ENCODE peak calls at places on chromosomes 12 and 14, in ten cellular contexts. One of them, this sample, is unnamed.

GRCh38 chr14:105013150-105013787 is 7.6 kb downstream of the CDCA4 start:
- DNase-seq in amniotic stem cell: no peak
- DNase-seq in hypothalamus: peak
- DNase-seq in NCI-H2081: no peak
- DNase-seq in stromal cell of bone marrow: no peak
- DNase-seq in ACHN: no peak
- DNase-seq in HAP-1: no peak
- DNase-seq in NCI-H1417: no peak
- DNase-seq in AG04449: no peak
- DNase-seq in NCI-H510A treated with DMSO at 0.1 percent for 48 hours: peak
- DNase-seq in this sample: no peak

GRCh38 chr12:27003421-27004311 is 10.5 kb downstream of the TM7SF3 start:
- DNase-seq in amniotic stem cell: no peak
- DNase-seq in hypothalamus: no peak
- DNase-seq in NCI-H2081: no peak
- DNase-seq in stromal cell of bone marrow: no peak
- DNase-seq in ACHN: no peak
- DNase-seq in HAP-1: peak
- DNase-seq in NCI-H1417: no peak
- DNase-seq in AG04449: no peak
- DNase-seq in NCI-H510A treated with DMSO at 0.1 percent for 48 hours: no peak
- DNase-seq in this sample: no peak

GRCh38 chr12:89936631-89937030 is 228.0 kb upstream of the ATP2B1 start:
- DNase-seq in amniotic stem cell: no peak
- DNase-seq in hypothalamus: no peak
- DNase-seq in NCI-H2081: no peak
- DNase-seq in stromal cell of bone marrow: no peak
- DNase-seq in ACHN: no peak
- DNase-seq in HAP-1: no peak
- DNase-seq in NCI-H1417: no peak
- DNase-seq in AG04449: no peak
- DNase-seq in NCI-H510A treated with DMSO at 0.1 percent for 48 hours: no peak
- DNase-seq in this sample: no peak

GRCh38 chr12:124812356-124812755 is 51.3 kb downstream of the SCARB1 start:
- DNase-seq in amniotic stem cell: no peak
- DNase-seq in hypothalamus: no peak
- DNase-seq in NCI-H2081: no peak
- DNase-seq in stromal cell of bone marrow: no peak
- DNase-seq in ACHN: no peak
- DNase-seq in HAP-1: no peak
- DNase-seq in NCI-H1417: no peak
- DNase-seq in AG04449: no peak
- DNase-seq in NCI-H510A treated with DMSO at 0.1 percent for 48 hours: no peak
- DNase-seq in this sample: no peak

GRCh38 chr12:76866726-76867125 is 12.1 kb downstream of the CSRP2 start:
- DNase-seq in amniotic stem cell: no peak
- DNase-seq in hypothalamus: no peak
- DNase-seq in NCI-H2081: no peak
- DNase-seq in stromal cell of bone marrow: no peak
- DNase-seq in ACHN: peak
- DNase-seq in HAP-1: peak
- DNase-seq in NCI-H1417: no peak
- DNase-seq in AG04449: no peak
- DNase-seq in NCI-H510A treated with DMSO at 0.1 percent for 48 hours: no peak
- DNase-seq in this sample: no peak

GRCh38 chr14:100076630-100077029 is 11.4 kb downstream of the EVL start:
- DNase-seq in amniotic stem cell: no peak
- DNase-seq in hypothalamus: no peak
- DNase-seq in NCI-H2081: no peak
- DNase-seq in stromal cell of bone marrow: peak
- DNase-seq in ACHN: no peak
- DNase-seq in HAP-1: no peak
- DNase-seq in NCI-H1417: no peak
- DNase-seq in AG04449: peak
- DNase-seq in NCI-H510A treated with DMSO at 0.1 percent for 48 hours: no peak
- DNase-seq in this sample: peak

GRCh38 chr12:101361455-101361854 is 46.1 kb downstream of the ARL1 start:
- DNase-seq in amniotic stem cell: no peak
- DNase-seq in hypothalamus: no peak
- DNase-seq in NCI-H2081: no peak
- DNase-seq in stromal cell of bone marrow: no peak
- DNase-seq in ACHN: no peak
- DNase-seq in HAP-1: no peak
- DNase-seq in NCI-H1417: no peak
- DNase-seq in AG04449: no peak
- DNase-seq in NCI-H510A treated with DMSO at 0.1 percent for 48 hours: no peak
- DNase-seq in this sample: no peak

GRCh38 chr12:50302686-50303085 is 19.4 kb upstream of the LIMA1 start:
- DNase-seq in amniotic stem cell: no peak
- DNase-seq in hypothalamus: no peak
- DNase-seq in NCI-H2081: no peak
- DNase-seq in stromal cell of bone marrow: peak
- DNase-seq in ACHN: no peak
- DNase-seq in HAP-1: no peak
- DNase-seq in NCI-H1417: no peak
- DNase-seq in AG04449: no peak
- DNase-seq in NCI-H510A treated with DMSO at 0.1 percent for 48 hours: no peak
- DNase-seq in this sample: no peak

GRCh38 chr14:73782623-73783022 is 68.4 kb upstream of the PNMA1 start:
- DNase-seq in amniotic stem cell: no peak
- DNase-seq in hypothalamus: no peak
- DNase-seq in NCI-H2081: no peak
- DNase-seq in stromal cell of bone marrow: no peak
- DNase-seq in ACHN: no peak
- DNase-seq in HAP-1: no peak
- DNase-seq in NCI-H1417: no peak
- DNase-seq in AG04449: no peak
- DNase-seq in NCI-H510A treated with DMSO at 0.1 percent for 48 hours: no peak
- DNase-seq in this sample: peak

GRCh38 chr12:91100901-91101300 is 10.4 kb downstream of the LUM start:
- DNase-seq in amniotic stem cell: no peak
- DNase-seq in hypothalamus: no peak
- DNase-seq in NCI-H2081: no peak
- DNase-seq in stromal cell of bone marrow: no peak
- DNase-seq in ACHN: no peak
- DNase-seq in HAP-1: no peak
- DNase-seq in NCI-H1417: no peak
- DNase-seq in AG04449: peak
- DNase-seq in NCI-H510A treated with DMSO at 0.1 percent for 48 hours: no peak
- DNase-seq in this sample: no peak

GRCh38 chr12:5262450-5262849 is 169.5 kb upstream of the NTF3 start:
- DNase-seq in amniotic stem cell: no peak
- DNase-seq in hypothalamus: no peak
- DNase-seq in NCI-H2081: no peak
- DNase-seq in stromal cell of bone marrow: peak
- DNase-seq in ACHN: no peak
- DNase-seq in HAP-1: no peak
- DNase-seq in NCI-H1417: no peak
- DNase-seq in AG04449: peak
- DNase-seq in NCI-H510A treated with DMSO at 0.1 percent for 48 hours: no peak
- DNase-seq in this sample: no peak

GRCh38 chr12:52517888-52518287 is 2.3 kb downstream of the KRT5 start:
- DNase-seq in amniotic stem cell: no peak
- DNase-seq in hypothalamus: no peak
- DNase-seq in NCI-H2081: no peak
- DNase-seq in stromal cell of bone marrow: no peak
- DNase-seq in ACHN: no peak
- DNase-seq in HAP-1: no peak
- DNase-seq in NCI-H1417: no peak
- DNase-seq in AG04449: no peak
- DNase-seq in NCI-H510A treated with DMSO at 0.1 percent for 48 hours: no peak
- DNase-seq in this sample: no peak

GRCh38 chr12:2395352-2395977 is 342.7 kb downstream of the CACNA1C start:
- DNase-seq in amniotic stem cell: no peak
- DNase-seq in hypothalamus: no peak
- DNase-seq in NCI-H2081: peak
- DNase-seq in stromal cell of bone marrow: no peak
- DNase-seq in ACHN: peak
- DNase-seq in HAP-1: peak
- DNase-seq in NCI-H1417: no peak
- DNase-seq in AG04449: no peak
- DNase-seq in NCI-H510A treated with DMSO at 0.1 percent for 48 hours: peak
- DNase-seq in this sample: no peak

GRCh38 chr14:22394616-22395015 is 194.4 kb downstream of the DAD1 start:
- DNase-seq in amniotic stem cell: no peak
- DNase-seq in hypothalamus: no peak
- DNase-seq in NCI-H2081: no peak
- DNase-seq in stromal cell of bone marrow: no peak
- DNase-seq in ACHN: no peak
- DNase-seq in HAP-1: no peak
- DNase-seq in NCI-H1417: no peak
- DNase-seq in AG04449: no peak
- DNase-seq in NCI-H510A treated with DMSO at 0.1 percent for 48 hours: no peak
- DNase-seq in this sample: no peak

GRCh38 chr12:1935700-1936378 is 17.4 kb upstream of the CACNA2D4 start:
- DNase-seq in amniotic stem cell: no peak
- DNase-seq in hypothalamus: peak
- DNase-seq in NCI-H2081: no peak
- DNase-seq in stromal cell of bone marrow: no peak
- DNase-seq in ACHN: no peak
- DNase-seq in HAP-1: no peak
- DNase-seq in NCI-H1417: no peak
- DNase-seq in AG04449: no peak
- DNase-seq in NCI-H510A treated with DMSO at 0.1 percent for 48 hours: no peak
- DNase-seq in this sample: no peak

GRCh38 chr14:104895786-104896642 is 28.7 kb upstream of the PLD4 start:
- DNase-seq in amniotic stem cell: no peak
- DNase-seq in hypothalamus: no peak
- DNase-seq in NCI-H2081: peak
- DNase-seq in stromal cell of bone marrow: no peak
- DNase-seq in ACHN: no peak
- DNase-seq in HAP-1: peak
- DNase-seq in NCI-H1417: peak
- DNase-seq in AG04449: no peak
- DNase-seq in NCI-H510A treated with DMSO at 0.1 percent for 48 hours: peak
- DNase-seq in this sample: peak

GRCh38 chr12:54495327-54495726 is 2.2 kb upstream of the NCKAP1L start:
- DNase-seq in amniotic stem cell: no peak
- DNase-seq in hypothalamus: no peak
- DNase-seq in NCI-H2081: no peak
- DNase-seq in stromal cell of bone marrow: no peak
- DNase-seq in ACHN: no peak
- DNase-seq in HAP-1: no peak
- DNase-seq in NCI-H1417: no peak
- DNase-seq in AG04449: no peak
- DNase-seq in NCI-H510A treated with DMSO at 0.1 percent for 48 hours: no peak
- DNase-seq in this sample: no peak

GRCh38 chr14:78092040-78092439 is 78.1 kb upstream of the NRXN3 start:
- DNase-seq in amniotic stem cell: no peak
- DNase-seq in hypothalamus: no peak
- DNase-seq in NCI-H2081: no peak
- DNase-seq in stromal cell of bone marrow: no peak
- DNase-seq in ACHN: no peak
- DNase-seq in HAP-1: no peak
- DNase-seq in NCI-H1417: no peak
- DNase-seq in AG04449: no peak
- DNase-seq in NCI-H510A treated with DMSO at 0.1 percent for 48 hours: no peak
- DNase-seq in this sample: no peak

GRCh38 chr14:89041245-89041585 is 216.8 kb downstream of the TTC8 start:
- DNase-seq in amniotic stem cell: no peak
- DNase-seq in hypothalamus: no peak
- DNase-seq in NCI-H2081: peak
- DNase-seq in stromal cell of bone marrow: no peak
- DNase-seq in ACHN: no peak
- DNase-seq in HAP-1: peak
- DNase-seq in NCI-H1417: peak
- DNase-seq in AG04449: no peak
- DNase-seq in NCI-H510A treated with DMSO at 0.1 percent for 48 hours: peak
- DNase-seq in this sample: no peak

GRCh38 chr14:60196291-60196690 is 31.1 kb upstream of the DHRS7 start:
- DNase-seq in amniotic stem cell: no peak
- DNase-seq in hypothalamus: no peak
- DNase-seq in NCI-H2081: no peak
- DNase-seq in stromal cell of bone marrow: no peak
- DNase-seq in ACHN: no peak
- DNase-seq in HAP-1: no peak
- DNase-seq in NCI-H1417: no peak
- DNase-seq in AG04449: no peak
- DNase-seq in NCI-H510A treated with DMSO at 0.1 percent for 48 hours: no peak
- DNase-seq in this sample: no peak

GRCh38 chr14:95341564-95341963 is 21.9 kb upstream of the CLMN start:
- DNase-seq in amniotic stem cell: no peak
- DNase-seq in hypothalamus: no peak
- DNase-seq in NCI-H2081: no peak
- DNase-seq in stromal cell of bone marrow: no peak
- DNase-seq in ACHN: no peak
- DNase-seq in HAP-1: no peak
- DNase-seq in NCI-H1417: no peak
- DNase-seq in AG04449: no peak
- DNase-seq in NCI-H510A treated with DMSO at 0.1 percent for 48 hours: no peak
- DNase-seq in this sample: no peak

GRCh38 chr12:82359115-82359478 is 768 bp downstream of the METTL25 start:
- DNase-seq in amniotic stem cell: no peak
- DNase-seq in hypothalamus: no peak
- DNase-seq in NCI-H2081: peak
- DNase-seq in stromal cell of bone marrow: no peak
- DNase-seq in ACHN: peak
- DNase-seq in HAP-1: peak
- DNase-seq in NCI-H1417: peak
- DNase-seq in AG04449: no peak
- DNase-seq in NCI-H510A treated with DMSO at 0.1 percent for 48 hours: peak
- DNase-seq in this sample: no peak

GRCh38 chr12:26402648-26403047 is 207.3 kb downstream of the SSPN start:
- DNase-seq in amniotic stem cell: no peak
- DNase-seq in hypothalamus: no peak
- DNase-seq in NCI-H2081: peak
- DNase-seq in stromal cell of bone marrow: no peak
- DNase-seq in ACHN: peak
- DNase-seq in HAP-1: no peak
- DNase-seq in NCI-H1417: peak
- DNase-seq in AG04449: no peak
- DNase-seq in NCI-H510A treated with DMSO at 0.1 percent for 48 hours: peak
- DNase-seq in this sample: no peak

GRCh38 chr12:99381992-99382391 is 265.6 kb upstream of the GARIN6 start:
- DNase-seq in amniotic stem cell: no peak
- DNase-seq in hypothalamus: no peak
- DNase-seq in NCI-H2081: no peak
- DNase-seq in stromal cell of bone marrow: no peak
- DNase-seq in ACHN: peak
- DNase-seq in HAP-1: no peak
- DNase-seq in NCI-H1417: no peak
- DNase-seq in AG04449: no peak
- DNase-seq in NCI-H510A treated with DMSO at 0.1 percent for 48 hours: no peak
- DNase-seq in this sample: no peak

GRCh38 chr12:11747969-11748368 is 98.5 kb downstream of the ETV6 start:
- DNase-seq in amniotic stem cell: no peak
- DNase-seq in hypothalamus: no peak
- DNase-seq in NCI-H2081: no peak
- DNase-seq in stromal cell of bone marrow: no peak
- DNase-seq in ACHN: no peak
- DNase-seq in HAP-1: no peak
- DNase-seq in NCI-H1417: no peak
- DNase-seq in AG04449: no peak
- DNase-seq in NCI-H510A treated with DMSO at 0.1 percent for 48 hours: no peak
- DNase-seq in this sample: no peak

GRCh38 chr14:101315802-101316296 is 245.4 kb upstream of the DIO3 start:
- DNase-seq in amniotic stem cell: no peak
- DNase-seq in hypothalamus: no peak
- DNase-seq in NCI-H2081: no peak
- DNase-seq in stromal cell of bone marrow: no peak
- DNase-seq in ACHN: no peak
- DNase-seq in HAP-1: no peak
- DNase-seq in NCI-H1417: no peak
- DNase-seq in AG04449: no peak
- DNase-seq in NCI-H510A treated with DMSO at 0.1 percent for 48 hours: no peak
- DNase-seq in this sample: no peak

GRCh38 chr12:16844875-16845274 is 238.9 kb upstream of the LMO3 start:
- DNase-seq in amniotic stem cell: no peak
- DNase-seq in hypothalamus: no peak
- DNase-seq in NCI-H2081: no peak
- DNase-seq in stromal cell of bone marrow: no peak
- DNase-seq in ACHN: peak
- DNase-seq in HAP-1: peak
- DNase-seq in NCI-H1417: no peak
- DNase-seq in AG04449: no peak
- DNase-seq in NCI-H510A treated with DMSO at 0.1 percent for 48 hours: no peak
- DNase-seq in this sample: no peak

This sample was measured in suprapubic skin.